ENCODE peak calls at places on chromosome 4, in eight cellular contexts. N, X, J, Y, Q, U, D and L are unnamed samples.

GRCh38 chr4:166972071-166972470 is 262.2 kb downstream of the SPOCK3 start:
- DNase-seq in N (no peak), X (no peak), J (peak; percentile 33), Y (no peak), Q (no peak), U (no peak), D (no peak), L (no peak)

GRCh38 chr4:95551653-95552052 is 2.9 kb upstream of the UNC5C start:
- DNase-seq in N (no peak), X (no peak), J (no peak), Y (no peak), Q (no peak), U (no peak), D (no peak), L (no peak)

GRCh38 chr4:153759407-153760226 is at the start of gene RNF175:
- DNase-seq in N (no peak), X (peak; percentile 49), J (no peak), Y (no peak), Q (no peak), U (no peak), D (no peak), L (no peak)

GRCh38 chr4:164931551-164932324 is 45.7 kb downstream of the TRIM61 start:
- DNase-seq in N (no peak), X (no peak), J (no peak), Y (no peak), Q (no peak), U (peak; percentile 36), D (no peak), L (no peak)

GRCh38 chr4:11189756-11190155 is 238.9 kb downstream of the HS3ST1 start:
- DNase-seq in N (no peak), X (no peak), J (no peak), Y (no peak), Q (no peak), U (no peak), D (no peak), L (no peak)

GRCh38 chr4:124433500-124433899 is 279.0 kb downstream of the ANKRD50 start:
- DNase-seq in N (no peak), X (no peak), J (peak; percentile 57), Y (no peak), Q (no peak), U (no peak), D (no peak), L (no peak)

GRCh38 chr4:162952232-162952631 is 214.5 kb downstream of the NAF1 start:
- DNase-seq in N (no peak), X (no peak), J (no peak), Y (no peak), Q (no peak), U (no peak), D (no peak), L (no peak)

GRCh38 chr4:143025111-143025704 is 159.5 kb upstream of the USP38 start:
- DNase-seq in N (no peak), X (no peak), J (peak; percentile 41), Y (no peak), Q (no peak), U (no peak), D (no peak), L (no peak)

GRCh38 chr4:30854566-30854965 is 134.4 kb downstream of the PCDH7 start:
- DNase-seq in N (no peak), X (no peak), J (no peak), Y (no peak), Q (no peak), U (no peak), D (no peak), L (no peak)

GRCh38 chr4:81136161-81136910 is 78.7 kb downstream of the PRKG2 start:
- DNase-seq in N (no peak), X (no peak), J (no peak), Y (no peak), Q (no peak), U (no peak), D (no peak), L (no peak)

GRCh38 chr4:11746734-11747133 is 318.0 kb upstream of the HS3ST1 start:
- DNase-seq in N (no peak), X (no peak), J (no peak), Y (no peak), Q (no peak), U (no peak), D (no peak), L (no peak)

GRCh38 chr4:10104991-10105276 is 11.7 kb downstream of the WDR1 start:
- DNase-seq in N (no peak), X (no peak), J (no peak), Y (no peak), Q (no peak), U (no peak), D (no peak), L (no peak)

GRCh38 chr4:10105421-10105820 is 11.2 kb downstream of the WDR1 start:
- DNase-seq in N (no peak), X (no peak), J (no peak), Y (no peak), Q (no peak), U (no peak), D (no peak), L (no peak)

GRCh38 chr4:10107111-10108091 is 9.2 kb downstream of the WDR1 start:
- DNase-seq in N (no peak), X (no peak), J (no peak), Y (no peak), Q (peak; percentile 45), U (no peak), D (no peak), L (no peak)

GRCh38 chr4:10106421-10107039 is 10.1 kb downstream of the WDR1 start:
- DNase-seq in N (peak; percentile 71), X (peak; percentile 83), J (peak; percentile 72), Y (no peak), Q (peak; percentile 80), U (peak; percentile 81), D (no peak), L (no peak)

GRCh38 chr4:10105920-10106319 is 10.7 kb downstream of the WDR1 start:
- DNase-seq in N (no peak), X (no peak), J (no peak), Y (no peak), Q (no peak), U (no peak), D (no peak), L (no peak)
- H3K4me1 ChIP-seq in N (peaks cover 54% of the 10 kb centered on the region), X (peaks cover 98% of the 10 kb centered on the region), J (peaks cover 50% of the 10 kb centered on the region), Y (peaks cover 47% of the 10 kb centered on the region), Q (peaks cover 43% of the 10 kb centered on the region), U (peaks cover 80% of the 10 kb centered on the region), D (no peaks in the 10 kb centered on the region), L (peaks cover 86% of the 10 kb centered on the region)

DNA sequence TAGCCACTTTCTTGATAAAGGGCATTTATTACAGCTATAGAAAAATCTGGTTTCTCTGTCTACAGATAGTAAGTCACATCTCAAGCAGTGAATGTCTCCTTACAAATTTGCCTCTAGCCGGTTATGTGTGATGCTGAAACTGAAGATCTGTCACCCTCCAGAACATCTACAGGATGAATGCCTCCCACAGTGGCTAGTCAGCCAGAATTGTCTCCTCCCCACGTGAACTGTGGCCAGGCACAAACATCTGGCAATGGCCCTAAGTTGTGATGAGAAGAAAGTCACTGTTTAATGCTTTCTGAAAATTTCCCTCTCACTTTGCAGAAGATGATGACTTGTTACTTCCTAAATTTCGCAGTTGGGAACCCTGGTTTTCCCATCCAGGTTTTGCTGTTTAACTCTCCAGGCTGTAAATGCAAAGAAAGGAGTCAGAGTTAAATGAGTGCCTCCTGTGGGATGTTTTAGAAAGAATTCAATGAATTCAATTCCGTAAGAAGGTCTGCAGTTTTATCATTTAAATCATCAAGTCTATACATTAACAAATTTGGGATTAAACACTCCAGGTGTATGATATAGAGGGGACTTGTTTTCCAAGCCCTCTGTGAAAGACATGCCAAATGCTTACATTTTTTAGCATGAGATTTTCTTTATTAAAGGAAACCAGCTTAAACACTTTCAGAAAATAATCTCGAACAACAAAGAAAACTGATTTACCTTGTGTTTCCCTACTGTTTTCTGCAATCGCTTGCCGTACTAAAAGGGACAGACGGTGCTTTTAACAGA is 55.4 kb upstream of the TLR3 start:
- DNase-seq in N (no peak), X (no peak), J (no peak), Y (no peak), Q (no peak), U (no peak), D (no peak), L (no peak)
- TF ChIP-seq CTCF in N (no peak), X (no peak), J (no peak), Y (no peak), Q (no peak), U (no peak), D (no peak), L (no peak)

GRCh38 chr4:85783900-85784299 is 308.9 kb downstream of the ARHGAP24 start:
- DNase-seq in N (no peak), X (no peak), J (no peak), Y (no peak), Q (no peak), U (no peak), D (no peak), L (no peak)

GRCh38 chr4:85784947-85785346 is 310.0 kb downstream of the ARHGAP24 start:
- DNase-seq in N (no peak), X (no peak), J (no peak), Y (no peak), Q (no peak), U (no peak), D (no peak), L (no peak)

GRCh38 chr4:85783483-85783882 is 308.5 kb downstream of the ARHGAP24 start:
- DNase-seq in N (no peak), X (no peak), J (no peak), Y (no peak), Q (no peak), U (no peak), D (no peak), L (no peak)

GRCh38 chr4:85787133-85787532 is 312.2 kb downstream of the ARHGAP24 start:
- DNase-seq in N (no peak), X (no peak), J (peak; percentile 44), Y (no peak), Q (no peak), U (no peak), D (no peak), L (no peak)

DNA sequence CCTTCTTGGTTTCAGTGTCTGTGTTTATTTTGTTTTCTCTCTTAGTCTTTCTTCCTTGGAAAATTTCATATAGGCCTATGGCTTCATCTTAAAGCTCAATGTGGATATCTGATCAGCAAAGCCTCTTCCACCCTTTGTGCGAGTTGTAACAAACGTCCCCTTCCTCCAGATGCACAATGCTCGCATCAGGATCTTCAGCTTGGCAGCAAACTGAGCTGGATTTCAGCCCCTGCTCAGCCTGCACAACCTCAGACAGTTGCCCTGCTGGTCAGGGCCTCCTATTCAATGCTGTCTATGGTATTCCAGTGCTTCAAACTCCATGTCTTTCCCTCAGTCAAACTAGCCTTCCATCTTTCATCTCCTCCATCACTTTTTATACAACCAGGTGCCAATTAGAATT is 309.4 kb downstream of the ARHGAP24 start:
- DNase-seq in N (no peak), X (no peak), J (no peak), Y (no peak), Q (no peak), U (no peak), D (no peak), L (no peak)
- H3K4me1 ChIP-seq in N (peaks cover 4% of the 10 kb centered on the region), X (no peaks in the 10 kb centered on the region), J (peaks cover 28% of the 10 kb centered on the region), Y (no peaks in the 10 kb centered on the region), Q (peaks cover 12% of the 10 kb centered on the region), U (peaks cover 3% of the 10 kb centered on the region), D (peaks cover 7% of the 10 kb centered on the region), L (no peaks in the 10 kb centered on the region)

DNA sequence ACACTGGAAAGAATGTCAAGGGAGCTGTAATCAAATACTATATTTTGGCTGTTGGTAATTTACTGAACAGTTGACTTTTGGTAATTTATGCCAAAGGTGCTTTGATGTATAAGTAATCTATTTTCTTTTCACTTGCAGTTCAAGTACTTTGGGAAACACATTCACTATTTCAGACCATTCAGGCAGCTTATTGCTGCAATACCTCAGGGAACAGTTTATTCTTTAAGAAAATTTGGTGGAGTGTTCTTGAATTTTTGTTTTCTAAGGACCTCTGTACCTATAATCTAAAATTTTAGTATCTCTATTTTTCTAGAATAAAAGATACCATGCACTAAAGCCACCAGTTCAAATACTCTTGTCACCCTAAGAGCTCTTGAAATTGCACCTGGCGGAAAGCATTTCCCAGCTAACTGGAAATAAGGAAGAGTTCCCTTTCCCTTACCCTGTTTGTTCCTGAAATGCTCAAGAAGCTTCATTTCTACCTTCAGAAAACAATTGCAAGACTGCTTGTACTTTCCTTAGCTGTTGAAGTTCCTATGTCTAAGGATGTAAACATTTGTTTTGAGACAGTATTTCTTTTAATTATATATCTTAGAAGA is 633.5 kb upstream of the FAT1 start:
- DNase-seq in N (no peak), X (no peak), J (no peak), Y (no peak), Q (no peak), U (no peak), D (no peak), L (no peak)
- TF ChIP-seq CTCF in N (no peak), X (no peak), J (no peak), Y (no peak), Q (no peak), U (no peak), D (no peak), L (no peak)